ENCODE peak calls at places on chromosomes 4 and X, in seven cellular contexts. I, U, V, F, D, T and R are unnamed samples. For H3K9me3, the result is how much of the 10 kb centered on the place peaks cover.

GRCh38 chr4:139922625-139923024 is 231.4 kb downstream of the MAML3 start:
- DNase-seq in D (peak), U (no peak), F (no peak), V (no peak), I (no peak), T (no peak), R (no peak)

GRCh38 chr4:139018971-139019758 is 3.6 kb downstream of the NOCT start:
- DNase-seq in T (no peak), I (no peak), D (peak), V (no peak), F (no peak), U (no peak), R (no peak)

GRCh38 chr4:66565796-66566195 is 895.5 kb upstream of the EPHA5 start:
- DNase-seq in U (no peak), D (peak), V (no peak), T (no peak), F (no peak), I (no peak), R (no peak)

GRCh38 chr4:54077812-54078211 is 13.4 kb upstream of the CHIC2 start:
- DNase-seq in F (no peak), V (no peak), D (peak), U (no peak), I (no peak), T (no peak), R (no peak)

GRCh38 chrX:45368705-45369104 is 168.0 kb upstream of the DIPK2B start:
- DNase-seq in U (no peak), I (no peak), V (no peak), F (no peak), D (no peak), T (no peak), R (no peak)

GRCh38 chr4:76989391-76990061 is 40.0 kb downstream of the SEPTIN11 start:
- DNase-seq in D (no peak), U (no peak), T (peak), F (no peak), I (no peak), V (no peak), R (no peak)

GRCh38 chr4:176376032-176376614 is 56.4 kb downstream of the SPCS3 start:
- DNase-seq in U (no peak), I (no peak), F (no peak), D (peak), T (no peak), V (no peak), R (peak)

GRCh38 chrX:120749141-120749846 is 119.4 kb upstream of the C1GALT1C1 start:
- DNase-seq in U (no peak), D (no peak), T (no peak), F (no peak), V (no peak), I (no peak), R (peak)

GRCh38 chr4:35365186-35365585 is 879.1 kb downstream of the ARAP2 start:
- DNase-seq in T (no peak), F (no peak), I (no peak), U (no peak), D (no peak), V (no peak), R (no peak)

GRCh38 chrX:129690435-129690834 is 35.7 kb upstream of the APLN start:
- DNase-seq in U (no peak), I (no peak), T (no peak), V (peak), F (no peak), D (peak), R (peak)

GRCh38 chr4:183333983-183334382 is 11.8 kb upstream of the CLDN24 start:
- DNase-seq in T (no peak), U (no peak), I (no peak), V (no peak), D (peak), F (no peak), R (no peak)

GRCh38 chr4:93764647-93765246 is 63.8 kb upstream of the ATOH1 start:
- DNase-seq in F (no peak), D (peak), V (no peak), T (no peak), U (peak), I (no peak), R (peak)

GRCh38 chrX:33285550-33285949 is 74.2 kb upstream of the DMD start:
- DNase-seq in V (no peak), F (no peak), I (no peak), D (no peak), T (no peak), U (no peak), R (no peak)

GRCh38 chr4:123092603-123093002 is 170.2 kb upstream of the NUDT6 start:
- DNase-seq in I (peak), U (no peak), F (no peak), V (no peak), D (no peak), T (no peak), R (no peak)

GRCh38 chr4:150219841-150220240 is 141.6 kb downstream of the DCLK2 start:
- DNase-seq in I (no peak), F (no peak), T (no peak), V (no peak), U (no peak), D (peak), R (no peak)

GRCh38 chrX:1534321-1535168 is 2.4 kb downstream of the P2RY8 start:
- DNase-seq in T (peak), V (no peak), D (no peak), U (no peak), I (peak), F (no peak), R (peak)

GRCh38 chrX:123860506-123860840 is 620 bp downstream of the XIAP start:
- DNase-seq in I (no peak), U (peak), T (peak), V (no peak), D (no peak), F (no peak), R (peak)

GRCh38 chr4:87853108-87853507 is 20.3 kb downstream of the MEPE start:
- DNase-seq in D (peak), I (no peak), V (no peak), F (no peak), T (no peak), U (no peak), R (peak)

GRCh38 chrX:105302246-105302645 is 81.8 kb upstream of the TEX13A start:
- DNase-seq in F (no peak), V (no peak), U (no peak), T (no peak), I (no peak), D (peak), R (no peak)

GRCh38 chrX:16870861-16871584 is 861 bp upstream of the RBBP7 start:
- DNase-seq in I (peak), T (no peak), V (peak), F (peak), D (no peak), U (peak), R (peak)

GRCh38 chrX:13939741-13940597 is 89.7 kb downstream of the GEMIN8 start:
- DNase-seq in F (no peak), D (no peak), I (no peak), V (no peak), T (no peak), U (no peak), R (peak)

GRCh38 chr4:159175989-159176375 is 73.1 kb downstream of the RAPGEF2 start:
- DNase-seq in V (no peak), I (no peak), T (no peak), U (no peak), D (no peak), F (no peak), R (no peak)

GRCh38 chr4:8297691-8298485 is 28.3 kb downstream of the HTRA3 start:
- DNase-seq in I (no peak), F (peak), D (no peak), V (no peak), U (no peak), T (no peak), R (no peak)

GRCh38 chr4:95431678-95432077 is 117.1 kb downstream of the UNC5C start:
- DNase-seq in D (no peak), U (no peak), F (no peak), I (no peak), T (no peak), V (no peak), R (no peak)

GRCh38 chr4:30208731-30209435 is 511.3 kb upstream of the PCDH7 start:
- DNase-seq in I (no peak), T (no peak), D (peak), U (no peak), V (no peak), F (no peak), R (no peak)

GRCh38 chr4:11650801-11651596 is 222.3 kb upstream of the HS3ST1 start:
- DNase-seq in D (peak), F (peak), V (no peak), I (no peak), T (no peak), U (no peak), R (no peak)

GRCh38 chrX:13248867-13249521 is 70.9 kb downstream of the ATXN3L start:
- DNase-seq in F (no peak), I (no peak), V (no peak), U (no peak), T (no peak), D (no peak), R (no peak)

GRCh38 chrX:65948103-65948502 is 91.8 kb downstream of the VSIG4 start:
- DNase-seq in F (no peak), D (no peak), U (no peak), V (no peak), T (no peak), I (no peak), R (no peak)

GRCh38 chrX:78747471-78747870 is at the start of gene LPAR4:
- DNase-seq in V (peak), U (no peak), I (peak), D (no peak), T (no peak), F (peak), R (no peak)

GRCh38 chr4:22498866-22499265 is 17.0 kb downstream of the ADGRA3 start:
- DNase-seq in T (no peak), D (no peak), V (no peak), F (no peak), U (no peak), I (no peak), R (no peak)

GRCh38 chrX:55598333-55598732 is 24.9 kb upstream of the FOXR2 start:
- DNase-seq in U (no peak), T (no peak), I (no peak), F (no peak), D (no peak), V (no peak), R (no peak)

GRCh38 chr4:5720980-5721379 is 10.0 kb downstream of the EVC start:
- DNase-seq in V (no peak), F (no peak), U (no peak), D (no peak), I (no peak), T (no peak), R (no peak)

GRCh38 chr4:32735856-32736590 is 2015.9 kb downstream of the PCDH7 start:
- DNase-seq in D (no peak), T (no peak), F (no peak), V (no peak), I (no peak), U (no peak), R (no peak)

GRCh38 chr4:114857831-114858230 is 255.6 kb downstream of the NDST4 start:
- DNase-seq in D (no peak), I (no peak), T (no peak), F (no peak), V (no peak), U (no peak), R (no peak)

GRCh38 chr4:173214661-173215060 is 46.0 kb downstream of the GALNT7 start:
- DNase-seq in T (no peak), D (peak), I (no peak), U (no peak), V (no peak), F (no peak), R (no peak)

GRCh38 chr4:173217727-173218126 is 49.1 kb downstream of the GALNT7 start:
- DNase-seq in U (no peak), T (no peak), D (peak), V (no peak), I (no peak), F (no peak), R (no peak)

GRCh38 chr4:173217075-173217474 is 48.5 kb downstream of the GALNT7 start:
- DNase-seq in F (no peak), T (no peak), I (no peak), U (no peak), D (no peak), V (no peak), R (no peak)

GRCh38 chr4:173214231-173214630 is 45.6 kb downstream of the GALNT7 start:
- DNase-seq in F (no peak), T (no peak), V (no peak), D (no peak), I (no peak), U (no peak), R (no peak)

GRCh38 chr4:173218411-173219125 is 50.0 kb downstream of the GALNT7 start:
- DNase-seq in D (peak), F (no peak), U (no peak), I (no peak), V (no peak), T (no peak), R (no peak)
- H3K9me3 ChIP-seq in D (under half), F (under half), U (under half), I (under half), V (under half), T (under half), R (under half)

DNA sequence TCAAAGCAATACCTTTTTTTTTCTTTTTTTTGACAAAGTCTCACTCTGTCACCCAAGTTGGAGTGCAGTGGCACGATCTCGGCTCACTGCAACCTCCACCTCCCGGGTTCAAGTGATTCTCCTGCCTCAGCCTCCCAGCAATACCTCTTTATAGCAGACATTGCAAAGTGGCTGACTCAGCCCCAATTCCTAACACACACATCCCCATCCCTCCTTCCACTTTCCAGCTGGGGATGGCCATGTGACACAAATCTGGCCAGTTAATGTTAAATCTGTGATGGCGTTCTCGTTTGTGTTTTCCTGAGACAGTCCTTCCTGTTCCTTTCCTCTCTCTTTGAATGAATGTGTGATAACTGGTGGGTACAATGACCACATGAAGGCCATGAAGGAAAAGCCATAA is 276.2 kb upstream of the KLF3 start:
- DNase-seq in D (no peak), T (no peak), U (no peak), I (no peak), F (no peak), V (no peak), R (no peak)
- H3K9me3 ChIP-seq in D (under half), T (under half), U (under half), I (under half), F (under half), V (under half), R (under half)

GRCh38 chrX:153387345-153387744 is 13.8 kb downstream of the PNMA6E start:
- DNase-seq in I (peak), D (no peak), F (no peak), V (no peak), U (no peak), T (no peak), R (no peak)
- H3K9me3 ChIP-seq in I (half or more), D (under half), F (under half), V (under half), U (under half), T (under half), R (under half)

DNA sequence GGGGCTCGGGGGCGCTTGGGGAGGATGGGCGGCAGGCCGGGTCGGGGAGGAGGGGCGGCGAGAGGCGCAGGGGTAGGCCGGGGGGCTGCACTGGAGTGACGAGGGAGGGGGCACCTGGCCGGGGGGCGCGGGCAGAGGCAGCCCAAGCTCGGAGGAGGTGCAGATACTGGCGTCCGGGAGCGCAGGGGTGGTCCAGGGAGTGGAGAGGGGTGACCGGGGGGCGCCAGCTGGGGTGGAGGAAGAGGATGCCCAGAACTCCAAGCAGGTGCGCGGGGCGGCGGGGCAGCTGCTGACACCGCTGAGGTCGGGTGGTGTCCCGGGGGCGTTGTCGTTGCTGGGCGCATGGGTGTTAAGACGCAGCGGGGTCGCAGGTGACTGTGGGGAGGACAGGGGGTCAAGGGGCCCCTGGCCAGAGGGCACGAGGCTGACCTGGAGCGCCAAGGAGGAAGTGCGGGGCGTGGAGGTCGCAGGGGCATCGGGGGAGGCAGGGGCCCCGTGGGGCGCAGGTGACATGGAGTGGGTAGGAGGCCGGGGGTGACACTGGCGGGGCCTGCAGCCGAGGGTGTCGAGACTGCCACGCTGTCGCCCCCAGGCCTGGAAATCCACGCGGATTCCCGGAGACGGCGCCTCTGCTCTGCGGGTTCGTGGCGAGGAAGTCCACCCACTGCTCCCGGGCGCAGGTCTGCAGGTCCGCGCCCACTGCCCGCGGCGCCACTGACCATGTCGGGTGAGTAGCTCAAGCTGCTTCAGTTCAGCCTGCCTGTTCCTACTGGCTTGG is 928 bp downstream of the GYG2 start:
- DNase-seq in F (no peak), V (no peak), I (no peak), T (no peak), D (no peak), U (no peak), R (no peak)
- H3K9me3 ChIP-seq in F (under half), V (under half), I (under half), T (under half), D (under half), U (under half), R (under half)

GRCh38 chr4:161496-162284 is 37.4 kb downstream of the ZNF718 start:
- DNase-seq in I (no peak), D (no peak), U (no peak), F (no peak), V (no peak), T (no peak), R (no peak)
- H3K9me3 ChIP-seq in I (half or more), D (under half), U (under half), F (under half), V (under half), T (half or more), R (half or more)

GRCh38 chr4:98624642-98625041 is 33.8 kb downstream of the TSPAN5 start:
- DNase-seq in D (no peak), F (no peak), U (no peak), T (no peak), V (no peak), I (no peak), R (no peak)
- H3K9me3 ChIP-seq in D (under half), F (under half), U (under half), T (under half), V (under half), I (under half), R (under half)

GRCh38 chr4:302381-302780 is 2.9 kb downstream of the ZNF732 start:
- DNase-seq in T (no peak), V (no peak), U (no peak), D (no peak), I (no peak), F (no peak), R (no peak)

GRCh38 chr4:304987-305680 is at the start of gene ZNF732:
- DNase-seq in T (no peak), I (no peak), V (peak), U (peak), D (peak), F (peak), R (peak)

GRCh38 chr4:306551-306961 is 1.3 kb upstream of the ZNF732 start:
- DNase-seq in I (no peak), T (no peak), V (no peak), U (no peak), F (no peak), D (no peak), R (peak)
- H3K9me3 ChIP-seq in I (under half), T (under half), V (under half), U (under half), F (under half), D (under half), R (under half)

GRCh38 chr4:1250921-1251772 is 2.2 kb upstream of the CTBP1 start:
- DNase-seq in D (no peak), T (no peak), I (no peak), F (no peak), U (no peak), V (no peak), R (no peak)

GRCh38 chr4:1249148-1249730 is 309 bp upstream of the CTBP1 start:
- DNase-seq in D (peak), I (peak), U (peak), F (peak), T (peak), V (peak), R (peak)

GRCh38 chr4:1249731-1250526 is 999 bp upstream of the CTBP1 start:
- DNase-seq in U (no peak), T (no peak), V (no peak), I (peak), F (peak), D (no peak), R (peak)

GRCh38 chr4:1251773-1252066 is 2.8 kb upstream of the CTBP1 start:
- DNase-seq in T (no peak), U (no peak), V (no peak), I (no peak), D (no peak), F (no peak), R (no peak)

DNA sequence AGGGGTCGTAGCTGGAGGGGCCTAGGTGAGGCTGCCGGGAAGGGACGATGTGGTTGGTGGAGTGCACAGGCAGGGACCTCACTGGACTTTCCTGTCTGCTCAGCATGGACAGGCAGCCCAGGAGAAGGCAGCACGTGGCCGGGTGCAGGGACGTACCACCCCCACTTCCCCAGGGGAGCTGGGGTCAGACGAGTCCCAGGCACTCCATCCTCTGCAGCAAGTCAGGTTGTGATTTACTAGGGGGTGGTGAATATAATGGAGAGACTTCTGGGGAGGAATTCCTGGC is 1.5 kb upstream of the CTBP1 start:
- DNase-seq in I (no peak), T (no peak), D (no peak), F (no peak), V (no peak), U (no peak), R (no peak)
- H3K9me3 ChIP-seq in I (under half), T (under half), D (under half), F (under half), V (under half), U (under half), R (under half)

DNA sequence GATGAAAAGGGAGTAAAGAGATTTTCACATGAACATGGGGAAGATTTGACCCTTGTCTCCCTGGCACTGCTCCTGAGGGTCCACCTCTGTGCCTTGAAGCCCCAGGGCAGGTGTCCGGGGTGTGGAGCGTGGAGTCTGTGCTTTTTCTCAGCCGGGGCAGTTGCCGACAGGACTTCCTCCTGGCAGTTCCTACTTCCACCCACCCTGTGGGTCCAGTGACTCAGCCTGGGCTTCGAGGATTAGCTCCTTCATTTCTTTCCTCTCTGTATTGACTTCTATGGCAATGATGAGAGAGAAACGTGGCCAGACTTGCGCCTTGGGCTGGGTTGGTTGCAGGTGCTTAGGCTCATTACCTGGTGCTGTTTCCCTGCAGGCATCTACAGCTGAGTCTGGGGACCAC is 35.9 kb upstream of the CLCN4 start:
- DNase-seq in F (no peak), D (no peak), T (no peak), I (no peak), V (no peak), U (no peak), R (no peak)
- H3K9me3 ChIP-seq in F (under half), D (under half), T (under half), I (under half), V (under half), U (under half), R (under half)